ENCODE peak calls at places on chromosomes 12 and 14, in eight cellular contexts. One of them, this sample, is unnamed.
A peak's percentile ranks its signal among the peaks of the same experiment; 100 is the strongest.

GRCh38 chr12:104307655-104308000 is 4.1 kb downstream of the EID3 start:
- DNase-seq in aorta: no peak
- DNase-seq in M059J: no peak
- DNase-seq in uterus: no peak
- DNase-seq in HAP-1: no peak
- DNase-seq in GM23248: no peak
- DNase-seq in EL: no peak
- DNase-seq in T follicular helper cell: no peak
- DNase-seq in this sample: no peak

GRCh38 chr14:31611778-31612433 is 50.7 kb downstream of the NUBPL start:
- DNase-seq in GM23248: no peak
- DNase-seq in uterus: no peak
- DNase-seq in M059J: no peak
- DNase-seq in T follicular helper cell: no peak
- DNase-seq in EL: no peak
- DNase-seq in HAP-1: no peak
- DNase-seq in aorta: no peak
- DNase-seq in this sample: no peak

GRCh38 chr14:104386281-104386841 is 193.2 kb upstream of the C14orf180 start:
- DNase-seq in HAP-1: no peak
- DNase-seq in uterus: no peak
- DNase-seq in T follicular helper cell: no peak
- DNase-seq in GM23248: no peak
- DNase-seq in EL: no peak
- DNase-seq in M059J: no peak
- DNase-seq in aorta: peak; percentile 66
- DNase-seq in this sample: peak; percentile 63

GRCh38 chr14:90498198-90498597 is 101.4 kb downstream of the CALM1 start:
- DNase-seq in GM23248: no peak
- DNase-seq in T follicular helper cell: no peak
- DNase-seq in M059J: no peak
- DNase-seq in HAP-1: no peak
- DNase-seq in uterus: no peak
- DNase-seq in aorta: no peak
- DNase-seq in EL: no peak
- DNase-seq in this sample: no peak

GRCh38 chr14:43140453-43140852 is 1366.6 kb downstream of the FSCB start:
- DNase-seq in EL: no peak
- DNase-seq in HAP-1: no peak
- DNase-seq in aorta: no peak
- DNase-seq in GM23248: no peak
- DNase-seq in T follicular helper cell: no peak
- DNase-seq in uterus: no peak
- DNase-seq in M059J: no peak
- DNase-seq in this sample: no peak

GRCh38 chr12:52798003-52798670 is 2.2 kb upstream of the KRT3 start:
- DNase-seq in aorta: no peak
- DNase-seq in T follicular helper cell: no peak
- DNase-seq in uterus: no peak
- DNase-seq in M059J: peak; percentile 61
- DNase-seq in HAP-1: no peak
- DNase-seq in GM23248: peak; percentile 89
- DNase-seq in EL: peak; percentile 87
- DNase-seq in this sample: no peak

GRCh38 chr12:96487214-96487613 is 2.2 kb upstream of the CFAP54 start:
- DNase-seq in T follicular helper cell: no peak
- DNase-seq in GM23248: peak; percentile 92
- DNase-seq in M059J: peak; percentile 87
- DNase-seq in uterus: no peak
- DNase-seq in EL: peak; percentile 70
- DNase-seq in aorta: no peak
- DNase-seq in HAP-1: no peak
- DNase-seq in this sample: no peak

GRCh38 chr14:71629250-71629649 is 303.0 kb upstream of the RGS6 start:
- DNase-seq in EL: no peak
- DNase-seq in GM23248: no peak
- DNase-seq in uterus: no peak
- DNase-seq in M059J: no peak
- DNase-seq in HAP-1: no peak
- DNase-seq in aorta: no peak
- DNase-seq in T follicular helper cell: no peak
- DNase-seq in this sample: no peak

GRCh38 chr12:120687570-120688289 is 781 bp downstream of the MLEC start:
- DNase-seq in EL: peak; percentile 34
- DNase-seq in T follicular helper cell: no peak
- DNase-seq in GM23248: peak; percentile 81
- DNase-seq in uterus: no peak
- DNase-seq in M059J: peak; percentile 24
- DNase-seq in aorta: peak; percentile 78
- DNase-seq in HAP-1: no peak
- DNase-seq in this sample: no peak

GRCh38 chr12:108701779-108702435 is 29.4 kb downstream of the CORO1C start:
- DNase-seq in HAP-1: peak; percentile 80
- DNase-seq in aorta: no peak
- DNase-seq in T follicular helper cell: no peak
- DNase-seq in GM23248: peak; percentile 56
- DNase-seq in EL: no peak
- DNase-seq in M059J: no peak
- DNase-seq in uterus: no peak
- DNase-seq in this sample: no peak

GRCh38 chr14:90742709-90743108 is 73.5 kb downstream of the TTC7B start:
- DNase-seq in T follicular helper cell: no peak
- DNase-seq in EL: no peak
- DNase-seq in M059J: no peak
- DNase-seq in uterus: no peak
- DNase-seq in aorta: no peak
- DNase-seq in GM23248: no peak
- DNase-seq in HAP-1: no peak
- DNase-seq in this sample: no peak

GRCh38 chr14:102920273-102920997 is 2.0 kb upstream of the AMN start:
- DNase-seq in aorta: no peak
- DNase-seq in GM23248: no peak
- DNase-seq in HAP-1: no peak
- DNase-seq in uterus: no peak
- DNase-seq in T follicular helper cell: no peak
- DNase-seq in EL: no peak
- DNase-seq in M059J: no peak
- DNase-seq in this sample: no peak

GRCh38 chr14:37202812-37203211 is 5.1 kb downstream of the MIPOL1 start:
- DNase-seq in EL: no peak
- DNase-seq in aorta: no peak
- DNase-seq in uterus: no peak
- DNase-seq in HAP-1: no peak
- DNase-seq in GM23248: no peak
- DNase-seq in T follicular helper cell: no peak
- DNase-seq in M059J: no peak
- DNase-seq in this sample: no peak

GRCh38 chr12:20950248-20950647 is 139.7 kb downstream of the SLCO1B3 start:
- DNase-seq in HAP-1: peak; percentile 36
- DNase-seq in aorta: no peak
- DNase-seq in uterus: no peak
- DNase-seq in EL: peak; percentile 43
- DNase-seq in T follicular helper cell: no peak
- DNase-seq in GM23248: peak; percentile 36
- DNase-seq in M059J: peak; percentile 21
- DNase-seq in this sample: no peak

GRCh38 chr12:95118788-95119179 is 45.4 kb upstream of the NR2C1 start:
- DNase-seq in GM23248: no peak
- DNase-seq in EL: no peak
- DNase-seq in uterus: no peak
- DNase-seq in HAP-1: no peak
- DNase-seq in T follicular helper cell: no peak
- DNase-seq in M059J: peak; percentile 26
- DNase-seq in aorta: no peak
- DNase-seq in this sample: no peak

GRCh38 chr14:32134448-32135070 is 57.5 kb downstream of the ARHGAP5 start:
- DNase-seq in EL: peak; percentile 84
- DNase-seq in M059J: peak; percentile 84
- DNase-seq in aorta: no peak
- DNase-seq in HAP-1: peak; percentile 16
- DNase-seq in uterus: no peak
- DNase-seq in GM23248: peak; percentile 47
- DNase-seq in T follicular helper cell: no peak
- DNase-seq in this sample: no peak

GRCh38 chr14:105485720-105486332 is 860 bp upstream of the CRIP1 start:
- DNase-seq in HAP-1: peak; percentile 42
- DNase-seq in aorta: no peak
- DNase-seq in T follicular helper cell: no peak
- DNase-seq in M059J: no peak
- DNase-seq in GM23248: no peak
- DNase-seq in uterus: no peak
- DNase-seq in EL: no peak
- DNase-seq in this sample: peak; percentile 23

GRCh38 chr12:50249464-50250229 is 33.7 kb downstream of the LIMA1 start:
- DNase-seq in T follicular helper cell: no peak
- DNase-seq in HAP-1: no peak
- DNase-seq in M059J: peak; percentile 45
- DNase-seq in EL: no peak
- DNase-seq in GM23248: no peak
- DNase-seq in uterus: no peak
- DNase-seq in aorta: no peak
- DNase-seq in this sample: no peak

GRCh38 chr14:33679461-33680225 is 271.2 kb downstream of the EGLN3 start:
- DNase-seq in EL: peak; percentile 95
- DNase-seq in M059J: peak; percentile 95
- DNase-seq in GM23248: peak; percentile 83
- DNase-seq in uterus: no peak
- DNase-seq in T follicular helper cell: no peak
- DNase-seq in HAP-1: peak; percentile 86
- DNase-seq in aorta: no peak
- DNase-seq in this sample: no peak

GRCh38 chr14:74488788-74489397 is 4.2 kb downstream of the NPC2 start:
- DNase-seq in HAP-1: no peak
- DNase-seq in aorta: no peak
- DNase-seq in uterus: no peak
- DNase-seq in GM23248: peak; percentile 47
- DNase-seq in T follicular helper cell: no peak
- DNase-seq in EL: peak; percentile 77
- DNase-seq in M059J: peak; percentile 93
- DNase-seq in this sample: no peak

GRCh38 chr12:47870175-47870781 is 34.5 kb downstream of the VDR start:
- DNase-seq in T follicular helper cell: no peak
- DNase-seq in GM23248: peak; percentile 69
- DNase-seq in M059J: peak; percentile 30
- DNase-seq in EL: peak; percentile 57
- DNase-seq in uterus: no peak
- DNase-seq in aorta: peak; percentile 82
- DNase-seq in HAP-1: no peak
- DNase-seq in this sample: no peak

GRCh38 chr14:33377596-33378390 is 439.1 kb downstream of the NPAS3 start:
- DNase-seq in uterus: no peak
- DNase-seq in GM23248: no peak
- DNase-seq in T follicular helper cell: no peak
- DNase-seq in aorta: no peak
- DNase-seq in HAP-1: no peak
- DNase-seq in M059J: peak; percentile 26
- DNase-seq in EL: no peak
- DNase-seq in this sample: no peak

GRCh38 chr14:70821916-70822705 is 12.8 kb upstream of the MAP3K9 start:
- DNase-seq in aorta: peak; percentile 90
- DNase-seq in uterus: peak; percentile 24
- DNase-seq in EL: peak; percentile 61
- DNase-seq in GM23248: peak; percentile 87
- DNase-seq in T follicular helper cell: peak; percentile 25
- DNase-seq in HAP-1: peak; percentile 54
- DNase-seq in M059J: peak; percentile 35
- DNase-seq in this sample: no peak

GRCh38 chr12:63935361-63935760 is 90.9 kb downstream of the SRGAP1 start:
- DNase-seq in M059J: no peak
- DNase-seq in HAP-1: no peak
- DNase-seq in aorta: no peak
- DNase-seq in uterus: no peak
- DNase-seq in EL: no peak
- DNase-seq in GM23248: peak; percentile 45
- DNase-seq in T follicular helper cell: no peak
- DNase-seq in this sample: no peak

GRCh38 chr12:25959069-25959961 is 833 bp downstream of the RASSF8 start:
- DNase-seq in M059J: peak; percentile 83
- DNase-seq in T follicular helper cell: no peak
- DNase-seq in HAP-1: peak; percentile 41
- DNase-seq in GM23248: peak; percentile 96
- DNase-seq in EL: peak; percentile 87
- DNase-seq in uterus: peak; percentile 78
- DNase-seq in aorta: peak; percentile 89
- DNase-seq in this sample: peak; percentile 50